ENCODE peak calls at places on chromosomes 13 and 19, in eight cellular contexts. J is NCI-H2107; P is fibroblast of the aortic adventitia; H is LoVo; N is GM12864; V is stimulated activated CD4-positive, alpha-beta T cell treated with anti-CD3 and anti-CD28 coated beads, TNF-alpha, amount 100 ng/mL, for 4 hours; K is Caki2; S is PC-9. M is an unnamed sample.

GRCh38 chr19:13172335-13173128 is 22.3 kb downstream of the IER2 start:
- DNase-seq in V (peak), K (peak), H (peak), J (no peak), S (peak), P (peak), N (no peak), M (peak)

GRCh38 chr19:20279516-20279915 is 112.5 kb downstream of the ZNF486 start:
- DNase-seq in P (no peak), K (no peak), N (no peak), V (no peak), S (no peak), H (no peak), J (no peak), M (no peak)

GRCh38 chr19:5186293-5187050 is 154.1 kb downstream of the PTPRS start:
- DNase-seq in H (no peak), N (no peak), J (no peak), V (no peak), S (no peak), P (peak), K (no peak), M (no peak)

GRCh38 chr13:34156841-34157365 is 339.0 kb downstream of the RFC3 start:
- DNase-seq in K (peak), H (peak), N (peak), P (peak), V (no peak), J (peak), S (peak), M (peak)

GRCh38 chr13:41931337-41931736 is 29.6 kb downstream of the VWA8 start:
- DNase-seq in V (no peak), H (no peak), K (no peak), S (no peak), N (no peak), P (peak), J (no peak), M (no peak)

GRCh38 chr19:16895467-16896097 is 6.8 kb downstream of the F2RL3 start:
- DNase-seq in N (no peak), J (no peak), P (peak), H (no peak), V (no peak), S (no peak), K (no peak), M (no peak)

GRCh38 chr13:81171065-81171647 is 830.2 kb upstream of the SPRY2 start:
- DNase-seq in N (no peak), S (no peak), K (no peak), H (peak), V (no peak), P (peak), J (peak), M (no peak)

GRCh38 chr19:35328851-35329285 is at the start of gene CD22:
- DNase-seq in J (no peak), P (no peak), K (no peak), H (no peak), V (no peak), S (no peak), N (no peak), M (no peak)

GRCh38 chr13:27219611-27220010 is 31.7 kb upstream of the RPL21 start:
- DNase-seq in S (no peak), P (no peak), K (no peak), V (no peak), J (no peak), H (no peak), N (no peak), M (no peak)

GRCh38 chr19:58519355-58520256 is at the start of gene ZBTB45:
- DNase-seq in S (peak), P (peak), K (peak), N (peak), V (peak), J (peak), H (peak), M (peak)

GRCh38 chr19:39602224-39602623 is at the start of gene LGALS13:
- DNase-seq in H (no peak), S (no peak), K (no peak), P (no peak), V (no peak), N (no peak), J (no peak), M (no peak)

GRCh38 chr19:14139944-14140343 is 3.6 kb upstream of the ASF1B start:
- DNase-seq in S (peak), V (no peak), K (no peak), N (no peak), P (no peak), J (no peak), H (no peak), M (no peak)

GRCh38 chr19:38691938-38692457 is 44.5 kb downstream of the ACTN4 start:
- DNase-seq in S (peak), K (peak), V (no peak), P (peak), N (no peak), H (no peak), J (no peak), M (no peak)

GRCh38 chr13:38417241-38417640 is 67.6 kb downstream of the UFM1 start:
- DNase-seq in J (no peak), H (no peak), K (no peak), S (no peak), V (no peak), P (no peak), N (no peak), M (no peak)

GRCh38 chr19:18488838-18489626 is 32.8 kb downstream of the ELL start:
- DNase-seq in K (no peak), V (no peak), H (no peak), J (no peak), N (no peak), P (no peak), S (no peak), M (no peak)

GRCh38 chr13:108795841-108796240 is 166.4 kb downstream of the MYO16 start:
- DNase-seq in K (no peak), H (no peak), P (no peak), N (no peak), S (no peak), V (no peak), J (no peak), M (no peak)

GRCh38 chr19:44808463-44809371 is at the start of gene BCAM:
- DNase-seq in K (peak), N (no peak), H (peak), S (peak), J (no peak), P (peak), V (no peak), M (no peak)

GRCh38 chr19:11481777-11482383 is 1.0 kb upstream of the ELAVL3 start:
- DNase-seq in S (no peak), H (no peak), J (peak), N (peak), P (peak), K (peak), V (peak), M (peak)

GRCh38 chr13:87656311-87656710 is 14.9 kb upstream of the SLITRK5 start:
- DNase-seq in H (no peak), K (no peak), S (no peak), P (no peak), N (no peak), V (no peak), J (no peak), M (no peak)

GRCh38 chr13:42412812-42413795 is 141.2 kb downstream of the AKAP11 start:
- DNase-seq in J (no peak), P (peak), H (no peak), S (no peak), V (no peak), K (no peak), N (peak), M (no peak)

GRCh38 chr13:51906581-51906980 is 44.8 kb downstream of the CCDC70 start:
- DNase-seq in S (peak), H (no peak), P (no peak), K (no peak), N (no peak), V (no peak), J (no peak), M (no peak)

GRCh38 chr19:18712981-18713380 is 29.5 kb downstream of the CRTC1 start:
- DNase-seq in K (no peak), J (no peak), V (no peak), P (peak), H (no peak), N (no peak), S (no peak), M (no peak)

GRCh38 chr13:97367016-97367415 is 67.0 kb upstream of the RAP2A start:
- DNase-seq in S (no peak), P (no peak), N (no peak), V (no peak), H (no peak), J (no peak), K (peak), M (no peak)